ENCODE peak calls at places on chromosome 14, in five cellular contexts. One of them, this sample, is unnamed.

GRCh38 chr14:106436310-106436905 is 910.0 kb downstream of the TMEM121 start:
- DNase-seq in GDM1: no peak
- DNase-seq in coronary artery: no peak
- DNase-seq in activated naive CD4-positive, alpha-beta T cell treated with anti-CD3 and anti-CD28 coated beads, Interleukin-2, amount 50 U/mL, for 16 hours: peak
- DNase-seq in tibial nerve: no peak
- DNase-seq in this sample: peak

GRCh38 chr14:24133730-24134129 is 2.3 kb upstream of the PSME1 start:
- DNase-seq in GDM1: no peak
- DNase-seq in coronary artery: no peak
- DNase-seq in activated naive CD4-positive, alpha-beta T cell treated with anti-CD3 and anti-CD28 coated beads, Interleukin-2, amount 50 U/mL, for 16 hours: no peak
- DNase-seq in tibial nerve: no peak
- DNase-seq in this sample: no peak

GRCh38 chr14:58717211-58717610 is 79.4 kb downstream of the DACT1 start:
- DNase-seq in GDM1: no peak
- DNase-seq in coronary artery: no peak
- DNase-seq in activated naive CD4-positive, alpha-beta T cell treated with anti-CD3 and anti-CD28 coated beads, Interleukin-2, amount 50 U/mL, for 16 hours: no peak
- DNase-seq in tibial nerve: no peak
- DNase-seq in this sample: no peak

GRCh38 chr14:27668531-27668930 is 1070.7 kb upstream of the NOVA1 start:
- DNase-seq in GDM1: no peak
- DNase-seq in coronary artery: no peak
- DNase-seq in activated naive CD4-positive, alpha-beta T cell treated with anti-CD3 and anti-CD28 coated beads, Interleukin-2, amount 50 U/mL, for 16 hours: no peak
- DNase-seq in tibial nerve: no peak
- DNase-seq in this sample: no peak

GRCh38 chr14:89924224-89924623 is 30.3 kb downstream of the EFCAB11 start:
- DNase-seq in GDM1: no peak
- DNase-seq in coronary artery: no peak
- DNase-seq in activated naive CD4-positive, alpha-beta T cell treated with anti-CD3 and anti-CD28 coated beads, Interleukin-2, amount 50 U/mL, for 16 hours: no peak
- DNase-seq in tibial nerve: no peak
- DNase-seq in this sample: no peak

GRCh38 chr14:58749066-58749669 is 111.4 kb downstream of the DACT1 start:
- DNase-seq in GDM1: peak
- DNase-seq in coronary artery: no peak
- DNase-seq in activated naive CD4-positive, alpha-beta T cell treated with anti-CD3 and anti-CD28 coated beads, Interleukin-2, amount 50 U/mL, for 16 hours: no peak
- DNase-seq in tibial nerve: peak
- DNase-seq in this sample: peak

GRCh38 chr14:77616133-77616453 is 344 bp downstream of the SPTLC2 start:
- DNase-seq in GDM1: no peak
- DNase-seq in coronary artery: no peak
- DNase-seq in activated naive CD4-positive, alpha-beta T cell treated with anti-CD3 and anti-CD28 coated beads, Interleukin-2, amount 50 U/mL, for 16 hours: no peak
- DNase-seq in tibial nerve: no peak
- DNase-seq in this sample: peak

GRCh38 chr14:54529811-54530210 is 20.1 kb downstream of the CGRRF1 start:
- DNase-seq in GDM1: no peak
- DNase-seq in coronary artery: no peak
- DNase-seq in activated naive CD4-positive, alpha-beta T cell treated with anti-CD3 and anti-CD28 coated beads, Interleukin-2, amount 50 U/mL, for 16 hours: no peak
- DNase-seq in tibial nerve: no peak
- DNase-seq in this sample: no peak

GRCh38 chr14:100644383-100644782 is 57.2 kb upstream of the BEGAIN start:
- DNase-seq in GDM1: no peak
- DNase-seq in coronary artery: no peak
- DNase-seq in activated naive CD4-positive, alpha-beta T cell treated with anti-CD3 and anti-CD28 coated beads, Interleukin-2, amount 50 U/mL, for 16 hours: no peak
- DNase-seq in tibial nerve: no peak
- DNase-seq in this sample: no peak

GRCh38 chr14:103118019-103118662 is 5.1 kb upstream of the TNFAIP2 start:
- DNase-seq in GDM1: peak
- DNase-seq in coronary artery: no peak
- DNase-seq in activated naive CD4-positive, alpha-beta T cell treated with anti-CD3 and anti-CD28 coated beads, Interleukin-2, amount 50 U/mL, for 16 hours: no peak
- DNase-seq in tibial nerve: peak
- DNase-seq in this sample: peak

GRCh38 chr14:86787782-86788181 is 1205.2 kb downstream of the GALC start:
- DNase-seq in GDM1: no peak
- DNase-seq in coronary artery: no peak
- DNase-seq in activated naive CD4-positive, alpha-beta T cell treated with anti-CD3 and anti-CD28 coated beads, Interleukin-2, amount 50 U/mL, for 16 hours: no peak
- DNase-seq in tibial nerve: no peak
- DNase-seq in this sample: no peak

GRCh38 chr14:33098016-33098415 is 159.3 kb downstream of the NPAS3 start:
- DNase-seq in GDM1: no peak
- DNase-seq in coronary artery: no peak
- DNase-seq in activated naive CD4-positive, alpha-beta T cell treated with anti-CD3 and anti-CD28 coated beads, Interleukin-2, amount 50 U/mL, for 16 hours: no peak
- DNase-seq in tibial nerve: no peak
- DNase-seq in this sample: no peak

GRCh38 chr14:34693228-34693939 is 21.0 kb downstream of the CFL2 start:
- DNase-seq in GDM1: no peak
- DNase-seq in coronary artery: no peak
- DNase-seq in activated naive CD4-positive, alpha-beta T cell treated with anti-CD3 and anti-CD28 coated beads, Interleukin-2, amount 50 U/mL, for 16 hours: peak
- DNase-seq in tibial nerve: no peak
- DNase-seq in this sample: no peak

GRCh38 chr14:76710093-76711010 is 50.9 kb upstream of the VASH1 start:
- DNase-seq in GDM1: no peak
- DNase-seq in coronary artery: no peak
- DNase-seq in activated naive CD4-positive, alpha-beta T cell treated with anti-CD3 and anti-CD28 coated beads, Interleukin-2, amount 50 U/mL, for 16 hours: no peak
- DNase-seq in tibial nerve: peak
- DNase-seq in this sample: peak

GRCh38 chr14:95057147-95057546 is 100.2 kb downstream of the DICER1 start:
- DNase-seq in GDM1: no peak
- DNase-seq in coronary artery: no peak
- DNase-seq in activated naive CD4-positive, alpha-beta T cell treated with anti-CD3 and anti-CD28 coated beads, Interleukin-2, amount 50 U/mL, for 16 hours: no peak
- DNase-seq in tibial nerve: no peak
- DNase-seq in this sample: no peak

GRCh38 chr14:53619625-53620324 is 336.9 kb downstream of the BMP4 start:
- DNase-seq in GDM1: no peak
- DNase-seq in coronary artery: no peak
- DNase-seq in activated naive CD4-positive, alpha-beta T cell treated with anti-CD3 and anti-CD28 coated beads, Interleukin-2, amount 50 U/mL, for 16 hours: no peak
- DNase-seq in tibial nerve: no peak
- DNase-seq in this sample: no peak

GRCh38 chr14:73741386-73741875 is 27.2 kb upstream of the PNMA1 start:
- DNase-seq in GDM1: peak
- DNase-seq in coronary artery: no peak
- DNase-seq in activated naive CD4-positive, alpha-beta T cell treated with anti-CD3 and anti-CD28 coated beads, Interleukin-2, amount 50 U/mL, for 16 hours: peak
- DNase-seq in tibial nerve: peak
- DNase-seq in this sample: no peak

GRCh38 chr14:58711382-58711781 is 73.6 kb downstream of the DACT1 start:
- DNase-seq in GDM1: no peak
- DNase-seq in coronary artery: no peak
- DNase-seq in activated naive CD4-positive, alpha-beta T cell treated with anti-CD3 and anti-CD28 coated beads, Interleukin-2, amount 50 U/mL, for 16 hours: no peak
- DNase-seq in tibial nerve: no peak
- DNase-seq in this sample: no peak

GRCh38 chr14:67964391-67964812 is 144.8 kb downstream of the RAD51B start:
- DNase-seq in GDM1: no peak
- DNase-seq in coronary artery: no peak
- DNase-seq in activated naive CD4-positive, alpha-beta T cell treated with anti-CD3 and anti-CD28 coated beads, Interleukin-2, amount 50 U/mL, for 16 hours: no peak
- DNase-seq in tibial nerve: no peak
- DNase-seq in this sample: no peak